ENCODE peak calls at places on chromosomes 1 and 21, in eight cellular contexts. O is A549, X is prostate gland, W is H1, C is esophagus muscularis mucosa, S is IMR-90, A is testis, U is ovary. M is an unnamed sample.

GRCh38 chr1:113036639-113037321 is 36.2 kb upstream of the LRIG2 start:
- DNase-seq in O (no peak), X (no peak), W (no peak), C (no peak), S (no peak), A (no peak), U (no peak), M (no peak)

GRCh38 chr1:32372149-32372756 is 9.9 kb downstream of the TSSK3 start:
- DNase-seq in O (no peak), X (no peak), W (no peak), C (no peak), S (no peak), A (no peak), U (no peak), M (no peak)

GRCh38 chr1:205147191-205147590 is 25.4 kb upstream of the RBBP5 start:
- DNase-seq in O (peak; percentile 43), X (no peak), W (no peak), C (no peak), S (peak; percentile 90), A (no peak), U (no peak), M (no peak)

GRCh38 chr1:88210088-88210825 is 473.8 kb upstream of the PKN2 start:
- DNase-seq in O (no peak), X (no peak), W (no peak), C (no peak), S (no peak), A (no peak), U (no peak), M (no peak)

GRCh38 chr1:36323636-36324321 is at the start of gene EVA1B:
- DNase-seq in O (peak; percentile 32), X (peak; percentile 66), W (no peak), C (no peak), S (peak; percentile 82), A (peak; percentile 77), U (peak; percentile 89), M (peak; percentile 92)

GRCh38 chr1:234656981-234657651 is 47.1 kb upstream of the IRF2BP2 start:
- DNase-seq in O (peak; percentile 83), X (peak; percentile 63), W (no peak), C (peak; percentile 53), S (peak; percentile 99), A (no peak), U (no peak), M (no peak)

GRCh38 chr1:115476616-115477015 is 138.6 kb upstream of the NGF start:
- DNase-seq in O (peak; percentile 25), X (no peak), W (no peak), C (no peak), S (no peak), A (no peak), U (no peak), M (no peak)

GRCh38 chr1:58968360-58968952 is 184.6 kb upstream of the JUN start:
- DNase-seq in O (no peak), X (peak; percentile 78), W (no peak), C (no peak), S (peak; percentile 46), A (peak; percentile 77), U (peak; percentile 86), M (peak; percentile 78)

GRCh38 chr21:26437326-26438009 is 135.6 kb downstream of the CYYR1 start:
- DNase-seq in O (no peak), X (no peak), W (no peak), C (no peak), S (no peak), A (no peak), U (no peak), M (no peak)

GRCh38 chr1:43844114-43844513 is 89.5 kb upstream of the ARTN start:
- DNase-seq in O (peak; percentile 12), X (no peak), W (no peak), C (peak; percentile 42), S (no peak), A (no peak), U (no peak), M (no peak)

GRCh38 chr1:12454406-12455391 is 163.3 kb downstream of the DHRS3 start:
- DNase-seq in O (peak; percentile 24), X (peak; percentile 62), W (no peak), C (peak; percentile 95), S (peak; percentile 34), A (no peak), U (no peak), M (no peak)

GRCh38 chr1:165288301-165289120 is 68.0 kb downstream of the LMX1A start:
- DNase-seq in O (peak; percentile 32), X (peak; percentile 50), W (no peak), C (no peak), S (no peak), A (no peak), U (no peak), M (no peak)

GRCh38 chr1:232620356-232620841 is 9.5 kb downstream of the SIPA1L2 start:
- DNase-seq in O (peak; percentile 44), X (peak; percentile 46), W (no peak), C (no peak), S (peak; percentile 71), A (peak; percentile 38), U (peak; percentile 49), M (no peak)

GRCh38 chr1:21937372-21938121 is 437 bp upstream of the HSPG2 start:
- DNase-seq in O (peak; percentile 74), X (peak; percentile 82), W (no peak), C (no peak), S (peak; percentile 78), A (peak; percentile 86), U (peak; percentile 93), M (peak; percentile 91)

GRCh38 chr1:173103006-173103405 is 52.3 kb upstream of the TNFSF18 start:
- DNase-seq in O (no peak), X (no peak), W (no peak), C (no peak), S (no peak), A (no peak), U (no peak), M (no peak)

GRCh38 chr1:53643881-53644390 is 95.0 kb downstream of the GLIS1 start:
- DNase-seq in O (no peak), X (no peak), W (no peak), C (no peak), S (no peak), A (no peak), U (peak; percentile 12), M (no peak)

GRCh38 chr1:68293609-68294353 is 61.5 kb upstream of the WLS start:
- DNase-seq in O (no peak), X (no peak), W (peak; percentile 58), C (no peak), S (peak; percentile 45), A (peak; percentile 43), U (peak; percentile 44), M (no peak)

GRCh38 chr1:101130673-101131072 is 105.1 kb upstream of the DPH5 start:
- DNase-seq in O (no peak), X (no peak), W (no peak), C (no peak), S (peak; percentile 40), A (no peak), U (no peak), M (no peak)

GRCh38 chr1:198563578-198563977 is 23.1 kb upstream of the ATP6V1G3 start:
- DNase-seq in O (no peak), X (no peak), W (no peak), C (no peak), S (peak; percentile 1), A (no peak), U (no peak), M (no peak)

DNA sequence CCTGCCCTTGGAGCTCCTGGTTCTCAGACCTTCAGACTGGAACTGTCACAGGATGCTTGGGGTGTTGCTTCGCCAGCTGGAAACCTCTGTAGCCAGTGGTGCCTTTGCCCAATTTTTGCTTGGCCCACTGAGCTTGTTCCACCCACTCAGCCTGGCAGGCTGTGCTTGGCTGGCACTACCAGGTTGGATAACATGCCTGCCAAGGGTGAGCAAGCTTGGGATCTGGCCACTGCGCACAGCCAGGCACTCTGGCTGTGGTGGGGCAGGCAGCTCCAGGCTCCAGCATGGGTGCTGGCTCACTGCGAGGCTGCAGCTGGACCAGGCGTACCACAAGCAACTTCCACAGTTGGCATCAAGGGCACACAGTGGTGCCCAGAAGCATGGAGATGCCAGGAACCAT is 967.8 kb upstream of the NCAM2 start:
- DNase-seq in O (no peak), X (no peak), W (no peak), C (no peak), S (no peak), A (no peak), U (no peak), M (no peak)
- TF ChIP-seq CTCF in O (no peak), X (no peak), W (no peak), C (no peak), S (no peak), A (no peak), U (no peak), M (no peak)

DNA sequence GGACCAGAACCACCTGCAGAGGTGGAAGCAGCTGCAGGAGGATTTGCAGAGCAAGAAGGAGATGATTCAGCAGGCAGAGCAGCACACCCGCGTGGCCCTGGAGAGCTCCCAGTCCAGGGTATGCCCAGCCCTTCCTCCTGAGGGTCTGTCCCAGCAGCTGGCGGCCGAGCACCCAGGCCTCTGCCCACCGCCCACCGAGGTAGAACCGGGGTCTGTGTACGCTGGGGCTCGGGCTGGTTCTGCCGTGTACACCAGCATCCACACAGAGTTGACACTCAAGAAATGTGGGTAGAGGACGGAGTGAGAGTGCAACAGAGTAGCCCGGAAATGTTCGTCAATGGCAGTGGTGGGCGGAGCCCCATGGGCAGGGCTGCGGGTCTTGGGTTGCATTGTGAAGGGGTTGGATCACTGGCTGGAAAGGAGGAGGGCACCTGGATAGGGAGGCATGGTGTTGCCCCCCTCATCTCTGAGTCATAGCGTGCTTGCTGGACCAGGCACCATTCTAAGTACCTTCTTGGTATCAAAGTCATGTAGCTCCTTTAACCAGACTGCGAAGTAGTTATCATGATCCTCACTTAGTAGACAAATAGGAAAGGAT is 5.1 kb upstream of the SMIM1 start:
- DNase-seq in O (no peak), X (no peak), W (no peak), C (no peak), S (no peak), A (no peak), U (peak; percentile 34), M (no peak)
- TF ChIP-seq POLR2A in O (no peak), X (no peak), W (no peak), C (no peak), S (no peak), A (no peak), U (no peak), M (no peak)

GRCh38 chr1:116982319-116983004 is 19.1 kb upstream of the CD101 start:
- DNase-seq in O (no peak), X (no peak), W (peak; percentile 17), C (peak; percentile 89), S (no peak), A (no peak), U (no peak), M (no peak)
- TF ChIP-seq CTCF in O (no peak), X (no peak), W (peak; percentile 52), C (no peak), S (no peak), A (no peak), U (no peak), M (no peak)

DNA sequence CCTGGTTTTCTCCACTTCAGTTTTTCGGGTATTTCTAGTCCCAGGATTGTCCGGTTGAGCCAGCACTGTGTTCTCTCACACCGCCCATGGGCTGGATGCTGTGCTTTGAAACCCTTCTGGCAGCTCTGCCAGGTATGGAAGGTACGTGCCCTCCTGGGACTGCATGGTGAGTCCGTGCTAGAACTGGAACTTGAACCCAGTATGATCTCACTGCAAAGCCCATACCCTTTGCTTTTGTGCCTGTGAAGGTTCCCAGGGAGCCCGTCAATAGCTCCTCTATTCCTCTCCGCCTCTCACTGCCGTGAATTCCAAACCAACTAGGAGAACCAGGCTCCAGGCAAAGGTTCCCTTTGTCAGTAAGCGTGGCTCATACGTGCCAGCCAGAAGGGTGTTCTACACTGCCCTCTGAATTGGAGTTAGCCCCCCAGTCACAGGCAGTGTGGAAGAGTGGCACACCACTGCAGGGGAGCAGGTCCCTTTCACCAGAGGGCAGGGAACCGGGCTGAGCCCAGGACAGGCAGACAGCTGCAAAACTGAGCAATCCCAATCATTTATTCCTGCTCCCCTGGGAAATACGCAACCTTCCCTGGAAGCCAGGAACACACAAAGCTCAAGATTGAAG is 310.2 kb downstream of the CAMTA1 start:
- DNase-seq in O (no peak), X (no peak), W (no peak), C (no peak), S (no peak), A (no peak), U (no peak), M (no peak)
- TF ChIP-seq POLR2A in O (no peak), X (no peak), W (no peak), C (no peak), S (no peak), A (no peak), U (no peak), M (no peak)

M was measured in spleen.